ENCODE peak calls at places on chromosome 10, in six cellular contexts. One of them, this sample, is unnamed. For H3K4me1, the result is how much of the 10 kb centered on the place peaks cover.

GRCh38 chr10:29158066-29158465 is 130.8 kb upstream of the LYZL1 start:
- DNase-seq in psoas muscle: no peak
- DNase-seq in NT2/D1: no peak
- DNase-seq in body of pancreas: no peak
- DNase-seq in uterus: no peak
- DNase-seq in fibroblast of lung: no peak
- DNase-seq in this sample: no peak

GRCh38 chr10:92038949-92039348 is 115.4 kb downstream of the BTAF1 start:
- DNase-seq in psoas muscle: no peak
- DNase-seq in NT2/D1: no peak
- DNase-seq in body of pancreas: no peak
- DNase-seq in uterus: no peak
- DNase-seq in fibroblast of lung: no peak
- DNase-seq in this sample: no peak

GRCh38 chr10:87816163-87816841 is 1.7 kb downstream of the ATAD1 start:
- DNase-seq in psoas muscle: no peak
- DNase-seq in NT2/D1: no peak
- DNase-seq in body of pancreas: no peak
- DNase-seq in uterus: no peak
- DNase-seq in fibroblast of lung: no peak
- DNase-seq in this sample: no peak

GRCh38 chr10:131843881-131844284 is 56.9 kb upstream of the PPP2R2D start:
- DNase-seq in psoas muscle: no peak
- DNase-seq in NT2/D1: no peak
- DNase-seq in body of pancreas: no peak
- DNase-seq in uterus: no peak
- DNase-seq in fibroblast of lung: no peak
- DNase-seq in this sample: no peak

GRCh38 chr10:15695852-15696251 is 23.9 kb downstream of the ITGA8 start:
- DNase-seq in psoas muscle: no peak
- DNase-seq in NT2/D1: no peak
- DNase-seq in body of pancreas: no peak
- DNase-seq in uterus: no peak
- DNase-seq in fibroblast of lung: no peak
- DNase-seq in this sample: no peak

GRCh38 chr10:29081231-29081630 is 207.6 kb upstream of the LYZL1 start:
- DNase-seq in psoas muscle: no peak
- DNase-seq in NT2/D1: no peak
- DNase-seq in body of pancreas: no peak
- DNase-seq in uterus: no peak
- DNase-seq in fibroblast of lung: no peak
- DNase-seq in this sample: no peak

GRCh38 chr10:91864744-91865143 is 44.5 kb downstream of the FGFBP3 start:
- DNase-seq in psoas muscle: no peak
- DNase-seq in NT2/D1: no peak
- DNase-seq in body of pancreas: no peak
- DNase-seq in uterus: no peak
- DNase-seq in fibroblast of lung: peak
- DNase-seq in this sample: no peak

GRCh38 chr10:11435621-11436020 is 175.8 kb downstream of the USP6NL start:
- DNase-seq in psoas muscle: no peak
- DNase-seq in NT2/D1: no peak
- DNase-seq in body of pancreas: no peak
- DNase-seq in uterus: no peak
- DNase-seq in fibroblast of lung: no peak
- DNase-seq in this sample: no peak

GRCh38 chr10:29541826-29542225 is 92.9 kb downstream of the SVIL start:
- DNase-seq in psoas muscle: no peak
- DNase-seq in NT2/D1: no peak
- DNase-seq in body of pancreas: no peak
- DNase-seq in uterus: no peak
- DNase-seq in fibroblast of lung: no peak
- DNase-seq in this sample: no peak

GRCh38 chr10:68725016-68725415 is 4.0 kb downstream of the CCAR1 start:
- DNase-seq in psoas muscle: no peak
- DNase-seq in NT2/D1: no peak
- DNase-seq in body of pancreas: no peak
- DNase-seq in uterus: no peak
- DNase-seq in fibroblast of lung: no peak
- DNase-seq in this sample: no peak

GRCh38 chr10:16809074-16809718 is 8.0 kb downstream of the RSU1 start:
- DNase-seq in psoas muscle: peak
- DNase-seq in NT2/D1: no peak
- DNase-seq in body of pancreas: peak
- DNase-seq in uterus: no peak
- DNase-seq in fibroblast of lung: peak
- DNase-seq in this sample: no peak

GRCh38 chr10:30364391-30365268 is 15.6 kb upstream of the MTPAP start:
- DNase-seq in psoas muscle: no peak
- DNase-seq in NT2/D1: no peak
- DNase-seq in body of pancreas: no peak
- DNase-seq in uterus: no peak
- DNase-seq in fibroblast of lung: no peak
- DNase-seq in this sample: no peak

GRCh38 chr10:93874309-93875031 is 19.3 kb upstream of the SLC35G1 start:
- DNase-seq in psoas muscle: no peak
- DNase-seq in NT2/D1: no peak
- DNase-seq in body of pancreas: peak
- DNase-seq in uterus: no peak
- DNase-seq in fibroblast of lung: no peak
- DNase-seq in this sample: no peak

GRCh38 chr10:63522129-63522687 is 1.0 kb downstream of the REEP3 start:
- DNase-seq in psoas muscle: no peak
- DNase-seq in NT2/D1: no peak
- DNase-seq in body of pancreas: no peak
- DNase-seq in uterus: no peak
- DNase-seq in fibroblast of lung: peak
- DNase-seq in this sample: no peak

GRCh38 chr10:13518076-13518692 is 10.6 kb downstream of the BEND7 start:
- DNase-seq in psoas muscle: no peak
- DNase-seq in NT2/D1: no peak
- DNase-seq in body of pancreas: no peak
- DNase-seq in uterus: no peak
- DNase-seq in fibroblast of lung: no peak
- DNase-seq in this sample: no peak

GRCh38 chr10:62860946-62861345 is 44.8 kb upstream of the EGR2 start:
- DNase-seq in psoas muscle: no peak
- DNase-seq in NT2/D1: no peak
- DNase-seq in body of pancreas: peak
- DNase-seq in uterus: no peak
- DNase-seq in fibroblast of lung: peak
- DNase-seq in this sample: no peak

GRCh38 chr10:11521860-11522259 is 89.6 kb downstream of the USP6NL start:
- DNase-seq in psoas muscle: no peak
- DNase-seq in NT2/D1: no peak
- DNase-seq in body of pancreas: no peak
- DNase-seq in uterus: no peak
- DNase-seq in fibroblast of lung: peak
- DNase-seq in this sample: no peak

GRCh38 chr10:89659185-89660131 is 14.4 kb upstream of the PANK1 start:
- DNase-seq in psoas muscle: no peak
- DNase-seq in NT2/D1: no peak
- DNase-seq in body of pancreas: no peak
- DNase-seq in uterus: no peak
- DNase-seq in fibroblast of lung: peak
- DNase-seq in this sample: no peak

GRCh38 chr10:72858103-72858502 is 35.4 kb upstream of the OIT3 start:
- DNase-seq in psoas muscle: no peak
- DNase-seq in NT2/D1: no peak
- DNase-seq in body of pancreas: no peak
- DNase-seq in uterus: no peak
- DNase-seq in fibroblast of lung: no peak
- DNase-seq in this sample: no peak

GRCh38 chr10:124690971-124691370 is 53.2 kb downstream of the FAM53B start:
- DNase-seq in psoas muscle: no peak
- DNase-seq in NT2/D1: no peak
- DNase-seq in body of pancreas: no peak
- DNase-seq in uterus: no peak
- DNase-seq in fibroblast of lung: no peak
- DNase-seq in this sample: no peak
- H3K4me1 ChIP-seq in psoas muscle: half or more
- H3K4me1 ChIP-seq in NT2/D1: under half
- H3K4me1 ChIP-seq in body of pancreas: under half
- H3K4me1 ChIP-seq in uterus: under half
- H3K4me1 ChIP-seq in fibroblast of lung: under half
- H3K4me1 ChIP-seq in this sample: under half

GRCh38 chr10:100025528-100026070 is 15.9 kb upstream of the DNMBP start:
- DNase-seq in psoas muscle: no peak
- DNase-seq in NT2/D1: no peak
- DNase-seq in body of pancreas: no peak
- DNase-seq in uterus: no peak
- DNase-seq in fibroblast of lung: no peak
- DNase-seq in this sample: no peak
- H3K4me1 ChIP-seq in psoas muscle: under half
- H3K4me1 ChIP-seq in NT2/D1: under half
- H3K4me1 ChIP-seq in body of pancreas: under half
- H3K4me1 ChIP-seq in uterus: under half
- H3K4me1 ChIP-seq in fibroblast of lung: under half
- H3K4me1 ChIP-seq in this sample: under half

DNA sequence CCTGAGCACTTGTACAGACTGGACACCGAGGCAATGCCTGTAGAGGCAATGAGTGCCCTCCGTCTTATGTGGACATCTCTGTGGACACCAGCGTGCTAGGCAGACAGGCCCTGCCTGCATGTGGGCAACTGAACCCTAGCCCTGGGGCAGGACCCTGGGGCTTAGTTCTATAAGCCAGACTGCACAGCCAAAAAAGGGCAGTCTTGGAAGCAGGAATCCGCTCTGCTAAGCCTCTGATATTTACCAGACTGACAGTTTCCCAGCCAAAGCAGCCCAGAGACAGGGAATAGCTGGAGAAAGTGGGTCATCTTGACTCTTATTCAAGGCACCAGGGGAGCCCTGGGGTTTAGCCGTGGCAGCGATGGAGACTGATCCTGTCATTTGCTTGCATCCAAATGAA is 474.1 kb downstream of the RPS24 start:
- DNase-seq in psoas muscle: no peak
- DNase-seq in NT2/D1: no peak
- DNase-seq in body of pancreas: peak
- DNase-seq in uterus: no peak
- DNase-seq in fibroblast of lung: no peak
- DNase-seq in this sample: no peak
- H3K4me1 ChIP-seq in psoas muscle: under half
- H3K4me1 ChIP-seq in NT2/D1: under half
- H3K4me1 ChIP-seq in body of pancreas: under half
- H3K4me1 ChIP-seq in uterus: under half
- H3K4me1 ChIP-seq in fibroblast of lung: under half
- H3K4me1 ChIP-seq in this sample: under half

GRCh38 chr10:3107426-3107961 is 40.1 kb downstream of the PFKP start:
- DNase-seq in psoas muscle: peak
- DNase-seq in NT2/D1: no peak
- DNase-seq in body of pancreas: peak
- DNase-seq in uterus: peak
- DNase-seq in fibroblast of lung: peak
- DNase-seq in this sample: peak
- H3K4me1 ChIP-seq in psoas muscle: under half
- H3K4me1 ChIP-seq in NT2/D1: under half
- H3K4me1 ChIP-seq in body of pancreas: under half
- H3K4me1 ChIP-seq in uterus: under half
- H3K4me1 ChIP-seq in fibroblast of lung: under half
- H3K4me1 ChIP-seq in this sample: half or more

DNA sequence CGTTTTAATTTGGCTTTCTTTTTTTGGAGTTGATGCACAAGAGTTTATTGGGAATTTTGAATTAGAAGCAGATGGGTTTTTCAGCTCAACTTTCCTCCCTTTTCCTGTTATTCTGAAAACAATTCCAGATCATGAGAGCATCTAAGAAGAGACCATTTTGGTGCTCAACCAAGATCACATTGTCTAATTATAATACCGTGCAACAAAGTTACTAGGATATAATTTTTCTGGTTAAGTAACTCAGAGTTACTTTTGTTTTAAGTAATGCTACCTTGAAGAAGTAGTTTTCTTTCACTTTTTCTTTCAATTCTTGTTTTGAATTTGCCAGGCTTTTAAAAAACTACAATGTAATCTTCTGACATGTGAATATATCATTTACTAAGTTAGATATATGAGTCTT is 396.7 kb upstream of the KLF6 start:
- DNase-seq in psoas muscle: no peak
- DNase-seq in NT2/D1: no peak
- DNase-seq in body of pancreas: no peak
- DNase-seq in uterus: no peak
- DNase-seq in fibroblast of lung: no peak
- DNase-seq in this sample: no peak
- H3K4me1 ChIP-seq in psoas muscle: under half
- H3K4me1 ChIP-seq in NT2/D1: under half
- H3K4me1 ChIP-seq in body of pancreas: under half
- H3K4me1 ChIP-seq in uterus: under half
- H3K4me1 ChIP-seq in fibroblast of lung: under half
- H3K4me1 ChIP-seq in this sample: under half

DNA sequence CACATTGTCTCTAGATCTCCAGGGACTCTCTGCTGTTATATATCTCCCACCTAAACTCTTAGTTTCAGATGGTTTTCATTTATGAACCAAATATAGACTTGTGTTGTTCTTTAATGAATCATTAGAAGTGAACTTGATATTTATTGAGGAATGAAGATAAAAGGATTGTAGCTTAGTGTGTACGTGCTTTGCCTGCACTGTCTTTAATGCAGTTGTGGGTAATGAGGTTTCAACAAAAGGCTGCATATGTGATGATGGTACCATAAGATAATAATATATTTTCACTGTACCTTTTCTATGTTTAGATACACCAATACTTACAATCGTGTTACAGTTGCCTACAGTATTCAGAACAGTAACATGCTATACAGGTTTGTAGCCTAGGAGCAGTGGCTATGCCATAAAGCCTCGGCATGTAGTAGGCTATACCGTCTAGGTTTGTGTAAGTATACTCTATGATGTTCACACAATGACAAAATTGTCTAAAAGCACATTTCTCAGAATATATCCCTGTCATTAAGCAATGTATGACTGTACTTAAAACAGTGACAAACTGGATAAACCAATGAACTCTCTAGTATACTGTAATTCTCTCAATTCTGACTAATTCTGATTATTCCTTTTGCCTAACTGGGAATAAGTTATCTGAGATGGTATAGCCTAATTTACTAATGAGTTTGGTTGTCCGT is 25.2 kb downstream of the VCL start:
- DNase-seq in psoas muscle: no peak
- DNase-seq in NT2/D1: no peak
- DNase-seq in body of pancreas: no peak
- DNase-seq in uterus: no peak
- DNase-seq in fibroblast of lung: no peak
- DNase-seq in this sample: no peak
- H3K4me1 ChIP-seq in psoas muscle: half or more
- H3K4me1 ChIP-seq in NT2/D1: under half
- H3K4me1 ChIP-seq in body of pancreas: under half
- H3K4me1 ChIP-seq in uterus: under half
- H3K4me1 ChIP-seq in fibroblast of lung: under half
- H3K4me1 ChIP-seq in this sample: half or more

This sample was measured in thoracic aorta.